ENCODE peak calls at places on chromosome 6, in seven cellular contexts. L, F, Y, R, N, O and Q are unnamed samples.

GRCh38 chr6:15522026-15522425 is 140.8 kb downstream of the DTNBP1 start:
- DNase-seq in N (no peak), L (peak), F (peak), Y (no peak), O (no peak), R (no peak), Q (no peak)

GRCh38 chr6:13406781-13407180 is 78.4 kb upstream of the TBC1D7 start:
- DNase-seq in Y (peak), F (no peak), R (no peak), O (no peak), L (no peak), N (no peak), Q (no peak)

GRCh38 chr6:164612731-164613130 is 696.7 kb downstream of the C6orf118 start:
- DNase-seq in N (peak), L (no peak), Y (no peak), F (no peak), O (no peak), R (no peak), Q (no peak)

GRCh38 chr6:117601811-117602150 is 530 bp downstream of the GOPC start:
- DNase-seq in L (no peak), F (no peak), N (no peak), R (peak), O (no peak), Y (no peak), Q (no peak)

GRCh38 chr6:8130399-8130798 is 28.1 kb upstream of the EEF1E1 start:
- DNase-seq in L (no peak), O (peak), F (no peak), N (no peak), Y (peak), R (no peak), Q (no peak)

GRCh38 chr6:106468935-106469334 is 108.4 kb downstream of the CRYBG1 start:
- DNase-seq in F (no peak), N (no peak), R (no peak), Y (no peak), O (no peak), L (no peak), Q (no peak)

GRCh38 chr6:75893058-75893775 is 144.2 kb downstream of the MYO6 start:
- DNase-seq in Y (peak), O (peak), N (peak), F (no peak), R (no peak), L (no peak), Q (no peak)

GRCh38 chr6:15431762-15432495 is 186.1 kb downstream of the JARID2 start:
- DNase-seq in R (no peak), L (peak), O (peak), F (no peak), N (peak), Y (peak), Q (no peak)

GRCh38 chr6:83824388-83824801 is 28.8 kb upstream of the RIPPLY2 start:
- DNase-seq in R (no peak), N (no peak), O (peak), L (no peak), Y (peak), F (no peak), Q (no peak)

GRCh38 chr6:156686429-156686939 is 90.7 kb upstream of the ARID1B start:
- DNase-seq in O (peak), F (no peak), N (peak), L (no peak), R (no peak), Y (peak), Q (peak)

GRCh38 chr6:75800133-75800532 is 51.1 kb downstream of the MYO6 start:
- DNase-seq in O (no peak), Y (no peak), N (no peak), R (no peak), L (no peak), F (no peak), Q (no peak)

GRCh38 chr6:162032620-162033019 is 694.9 kb downstream of the PRKN start:
- DNase-seq in N (no peak), R (no peak), F (no peak), L (no peak), Y (peak), O (no peak), Q (no peak)

GRCh38 chr6:38586992-38587391 is 52.7 kb downstream of the BTBD9 start:
- DNase-seq in O (no peak), N (no peak), Y (no peak), L (no peak), R (no peak), F (no peak), Q (no peak)

GRCh38 chr6:23445157-23445710 is 680.8 kb upstream of the NRSN1 start:
- DNase-seq in R (peak), Y (peak), O (no peak), F (no peak), N (no peak), L (no peak), Q (no peak)

GRCh38 chr6:168121308-168121665 is 42.3 kb upstream of the FRMD1 start:
- DNase-seq in F (peak), N (no peak), R (no peak), Y (no peak), L (peak), O (no peak), Q (no peak)

GRCh38 chr6:42068872-42069522 is 18.7 kb downstream of the TAF8 start:
- DNase-seq in R (no peak), O (no peak), L (no peak), Y (no peak), N (no peak), F (no peak), Q (no peak)
- TF ChIP-seq CTCF in R (no peak), O (no peak), L (no peak), Y (no peak), N (no peak), F (no peak), Q (no peak)

GRCh38 chr6:116512709-116513108 is 1.3 kb downstream of the CALHM5 start:
- DNase-seq in L (no peak), N (no peak), Y (no peak), R (no peak), O (no peak), F (no peak), Q (no peak)

GRCh38 chr6:116514103-116514502 is 2.7 kb downstream of the CALHM5 start:
- DNase-seq in O (no peak), F (no peak), N (no peak), L (no peak), Y (no peak), R (no peak), Q (no peak)

GRCh38 chr6:116512155-116512559 is 718 bp downstream of the CALHM5 start:
- DNase-seq in R (no peak), L (no peak), N (no peak), F (no peak), Y (peak), O (peak), Q (no peak)

GRCh38 chr6:116513224-116513875 is 1.9 kb downstream of the CALHM5 start:
- DNase-seq in R (no peak), N (no peak), Y (no peak), L (no peak), F (no peak), O (no peak), Q (no peak)

DNA sequence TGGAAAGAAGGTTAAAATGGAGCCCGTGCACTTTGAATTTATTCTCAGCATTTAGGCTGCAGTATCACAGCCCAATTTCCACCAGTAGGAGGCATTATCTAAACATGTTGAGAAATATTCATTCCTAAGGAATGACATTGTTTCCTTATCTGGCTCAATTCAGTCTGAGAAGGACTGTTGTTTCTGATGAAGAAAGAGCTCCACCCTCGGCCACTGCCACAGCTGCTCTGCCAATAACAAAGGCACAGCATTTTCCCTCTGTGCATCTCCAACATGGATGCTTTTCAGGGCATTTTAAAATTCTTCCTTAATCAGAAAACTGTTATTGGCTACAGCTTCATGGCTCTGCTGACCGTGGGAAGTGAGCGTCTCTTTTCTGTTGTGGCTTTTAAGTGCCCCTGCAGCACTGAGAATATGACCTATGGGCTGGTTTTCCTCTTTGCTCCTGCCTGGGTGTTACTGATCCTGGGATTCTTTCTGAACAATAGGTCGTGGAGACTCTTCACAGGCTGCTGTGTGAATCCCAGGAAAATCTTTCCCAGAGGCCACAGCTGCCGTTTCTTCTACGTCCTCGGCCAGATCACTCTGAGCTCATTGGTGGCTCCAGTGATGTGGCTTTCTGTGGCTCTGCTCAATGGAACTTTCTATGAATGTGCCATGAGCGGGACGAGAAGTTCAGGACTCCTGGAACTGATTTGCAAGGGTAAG is at the start of gene CALHM5:
- DNase-seq in R (peak), N (peak), Y (peak), O (peak), L (no peak), F (peak), Q (no peak)
- TF ChIP-seq CTCF in R (peak), N (peak), Y (peak), O (peak), L (no peak), F (peak), Q (peak)

GRCh38 chr6:88631830-88632229 is 331.6 kb downstream of the RNGTT start:
- DNase-seq in R (no peak), L (no peak), F (no peak), O (no peak), N (no peak), Y (no peak), Q (no peak)

GRCh38 chr6:88633782-88634181 is 329.6 kb downstream of the RNGTT start:
- DNase-seq in R (no peak), L (no peak), N (no peak), F (no peak), Y (no peak), O (no peak), Q (no peak)

GRCh38 chr6:88626460-88626859 is 337.0 kb downstream of the RNGTT start:
- DNase-seq in R (no peak), Y (no peak), F (no peak), O (peak), N (no peak), L (no peak), Q (no peak)

DNA sequence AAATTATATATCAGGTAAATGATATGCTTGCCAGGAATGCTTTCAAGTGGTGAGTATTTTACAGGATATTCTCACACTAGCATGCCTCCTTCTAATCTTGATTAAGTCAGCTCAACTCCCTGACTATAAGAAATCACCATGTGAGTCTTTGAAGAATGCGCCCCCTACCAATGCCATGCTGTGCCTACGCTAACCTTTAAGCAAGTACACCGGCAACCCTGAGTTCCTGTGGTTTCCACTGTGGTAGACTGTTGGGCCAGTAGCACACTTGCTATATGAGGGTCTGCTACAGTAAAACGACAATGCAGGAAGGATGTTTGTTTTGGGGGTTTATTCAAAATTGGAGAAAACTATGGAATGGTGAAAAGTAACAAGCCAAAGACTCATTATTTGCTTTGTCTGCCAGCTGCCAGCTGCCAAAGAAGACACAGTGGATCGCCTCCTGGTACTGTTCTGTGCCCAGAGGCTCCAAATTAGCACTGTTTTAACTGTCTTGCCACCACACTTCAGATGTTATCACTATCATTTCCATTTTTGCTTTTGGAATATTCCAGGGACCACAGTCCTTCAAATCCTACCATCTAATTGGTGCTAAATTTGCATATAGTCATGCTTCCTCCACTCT is 333.5 kb downstream of the RNGTT start:
- DNase-seq in N (peak), F (no peak), R (no peak), L (no peak), Y (no peak), O (no peak), Q (no peak)
- TF ChIP-seq CTCF in N (peak), F (no peak), R (no peak), L (no peak), Y (no peak), O (no peak), Q (no peak)

GRCh38 chr6:6495851-6496250 is 92.7 kb upstream of the LY86 start:
- DNase-seq in R (no peak), F (no peak), O (no peak), N (no peak), Y (no peak), L (no peak), Q (no peak)

GRCh38 chr6:6492675-6493074 is 95.8 kb upstream of the LY86 start:
- DNase-seq in O (no peak), L (no peak), R (peak), Y (no peak), N (no peak), F (no peak), Q (no peak)

GRCh38 chr6:6497541-6497940 is 91.0 kb upstream of the LY86 start:
- DNase-seq in O (no peak), L (no peak), F (no peak), N (no peak), Y (no peak), R (no peak), Q (no peak)

GRCh38 chr6:6491761-6492160 is 96.8 kb upstream of the LY86 start:
- DNase-seq in L (no peak), O (no peak), N (no peak), Y (no peak), F (no peak), R (no peak), Q (no peak)

DNA sequence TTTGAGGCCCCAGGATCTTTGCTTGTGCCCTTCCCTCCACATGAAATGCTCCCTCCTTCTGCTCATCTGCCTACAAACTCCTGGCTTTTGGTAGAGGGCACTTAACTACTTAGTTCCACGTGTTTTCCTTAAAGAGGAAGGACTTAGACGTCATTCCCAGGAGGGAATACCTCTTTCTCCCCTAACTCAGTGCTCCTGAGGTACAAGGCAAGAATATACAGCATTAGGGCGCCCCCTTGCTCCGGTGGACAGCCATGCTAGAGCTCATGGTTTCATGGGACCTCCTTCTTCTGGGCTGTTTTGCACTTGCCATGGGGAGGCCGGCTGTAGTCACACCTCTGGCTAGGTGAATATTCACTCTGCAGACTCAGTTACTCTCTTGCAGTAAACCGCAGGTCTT is 93.8 kb upstream of the LY86 start:
- DNase-seq in F (no peak), N (peak), O (peak), L (no peak), Y (no peak), R (peak), Q (peak)
- TF ChIP-seq CTCF in F (no peak), N (peak), O (peak), L (no peak), Y (no peak), R (peak), Q (peak)